ENCODE peak calls at places on chromosomes 11 and 22, in ten cellular contexts. O, N, M, W, E, H, D, Q, K and G are unnamed samples.

GRCh38 chr22:29172216-29172615 is 33.5 kb upstream of the EMID1 start:
- DNase-seq in Q (no peak), W (no peak), N (peak; percentile 54), O (no peak), H (no peak), D (no peak), K (no peak), M (no peak), E (no peak), G (no peak)

GRCh38 chr11:125132586-125132985 is 21.2 kb upstream of the TMEM218 start:
- DNase-seq in W (no peak), N (no peak), M (no peak), O (no peak), E (no peak), Q (peak; percentile 19), D (no peak), K (no peak), H (no peak), G (no peak)

GRCh38 chr11:75271730-75272129 is 31.2 kb downstream of the TPBGL start:
- DNase-seq in H (no peak), O (no peak), N (peak; percentile 53), D (no peak), K (peak; percentile 10), E (no peak), Q (no peak), W (no peak), M (peak; percentile 1), G (no peak)

GRCh38 chr11:102680945-102681344 is 24.6 kb downstream of the MMP27 start:
- DNase-seq in Q (peak; percentile 31), D (no peak), M (no peak), N (peak; percentile 82), E (peak; percentile 64), K (no peak), H (no peak), O (no peak), W (no peak), G (no peak)

GRCh38 chr11:108663154-108663877 is 1.6 kb upstream of the DDX10 start:
- DNase-seq in D (no peak), M (no peak), W (no peak), E (no peak), N (no peak), H (no peak), K (no peak), O (no peak), Q (no peak), G (no peak)

GRCh38 chr22:37930270-37930951 is 23.0 kb downstream of the C22orf23 start:
- DNase-seq in K (no peak), D (no peak), W (peak; percentile 28), E (no peak), M (no peak), H (no peak), O (no peak), Q (peak; percentile 40), N (no peak), G (peak; percentile 13)

GRCh38 chr11:61011950-61012830 is 40.7 kb downstream of the CD6 start:
- DNase-seq in Q (no peak), N (no peak), O (no peak), K (no peak), H (no peak), M (no peak), W (no peak), E (no peak), D (no peak), G (no peak)

GRCh38 chr22:36253523-36254490 is 874 bp downstream of the APOL1 start:
- DNase-seq in N (peak; percentile 86), E (no peak), M (peak; percentile 58), W (no peak), Q (peak; percentile 47), H (no peak), O (peak; percentile 33), K (no peak), D (peak; percentile 49), G (no peak)

GRCh38 chr11:115871161-115871750 is 367.0 kb upstream of the CADM1 start:
- DNase-seq in N (no peak), K (no peak), M (no peak), E (no peak), H (no peak), Q (no peak), W (no peak), O (no peak), D (no peak), G (no peak)

GRCh38 chr11:124946735-124947141 is 7.3 kb upstream of the CCDC15 start:
- DNase-seq in D (no peak), N (no peak), M (no peak), O (no peak), Q (no peak), H (no peak), W (no peak), K (no peak), E (no peak), G (peak; percentile 56)

GRCh38 chr22:30308518-30309230 is 18.1 kb downstream of the TBC1D10A start:
- DNase-seq in E (no peak), Q (peak; percentile 60), W (no peak), D (no peak), N (peak; percentile 85), O (no peak), H (no peak), M (peak; percentile 63), K (no peak), G (no peak)

GRCh38 chr11:2302280-2302843 is 549 bp downstream of the TSPAN32 start:
- DNase-seq in O (no peak), H (peak; percentile 17), D (no peak), W (no peak), M (no peak), Q (no peak), N (no peak), K (peak; percentile 13), E (peak; percentile 59), G (no peak)

GRCh38 chr11:67563354-67564114 is 20.1 kb upstream of the GSTP1 start:
- DNase-seq in H (peak; percentile 79), Q (peak; percentile 76), O (no peak), N (peak; percentile 83), K (peak; percentile 94), E (peak; percentile 87), D (peak; percentile 90), M (peak; percentile 71), W (peak; percentile 94), G (peak; percentile 60)

GRCh38 chr11:3803726-3804510 is 4.4 kb upstream of the PGAP2 start:
- DNase-seq in W (peak; percentile 20), E (no peak), D (no peak), H (no peak), O (no peak), Q (no peak), M (no peak), K (no peak), N (no peak), G (peak; percentile 54)

GRCh38 chr11:63667993-63668392 is 3.2 kb downstream of the ATL3 start:
- DNase-seq in N (no peak), E (peak; percentile 32), M (no peak), W (peak; percentile 80), Q (peak; percentile 96), K (no peak), O (no peak), D (no peak), H (no peak), G (peak; percentile 76)

GRCh38 chr11:93519179-93519578 is 24.0 kb downstream of the SMCO4 start:
- DNase-seq in W (no peak), N (no peak), D (no peak), E (no peak), Q (no peak), K (no peak), H (no peak), O (no peak), M (no peak), G (no peak)
- H3K27ac ChIP-seq in W (no peak overlapping the region), N (no peak overlapping the region), D (no peak overlapping the region), E (no peak overlapping the region), Q (no peak overlapping the region), K (no peak overlapping the region), H (no peak overlapping the region), O (no peak overlapping the region), M (no peak overlapping the region), G (no peak overlapping the region)

GRCh38 chr22:20526628-20527355 is 19.4 kb downstream of the MED15 start:
- DNase-seq in Q (peak; percentile 68), O (no peak), N (no peak), W (peak; percentile 42), H (no peak), D (no peak), M (no peak), K (no peak), E (no peak), G (no peak)
- TF ChIP-seq CTCF in Q (no peak), O (no peak), N (no peak), W (no peak), H (no peak), D (no peak), M (no peak), K (no peak), E (no peak), G (no peak)

GRCh38 chr11:44030276-44030932 is 17.4 kb upstream of the ACCSL start:
- DNase-seq in M (no peak), D (peak; percentile 63), O (no peak), W (no peak), N (peak; percentile 78), H (no peak), Q (peak; percentile 50), K (peak; percentile 93), E (peak; percentile 89), G (no peak)

GRCh38 chr11:44029507-44029845 is 18.3 kb upstream of the ACCSL start:
- DNase-seq in W (no peak), H (no peak), M (no peak), Q (no peak), N (no peak), E (peak; percentile 44), D (no peak), K (no peak), O (no peak), G (no peak)

GRCh38 chr11:44032304-44033085 is 15.3 kb upstream of the ACCSL start:
- DNase-seq in D (peak; percentile 78), O (no peak), H (no peak), Q (peak; percentile 38), E (peak; percentile 87), W (no peak), K (peak; percentile 46), M (peak; percentile 16), N (no peak), G (no peak)

GRCh38 chr11:44031549-44031948 is 16.2 kb upstream of the ACCSL start:
- DNase-seq in M (no peak), E (no peak), Q (no peak), K (no peak), D (no peak), N (no peak), W (no peak), O (no peak), H (no peak), G (no peak)

GRCh38 chr11:44030996-44031395 is 16.8 kb upstream of the ACCSL start:
- DNase-seq in E (no peak), D (no peak), W (no peak), H (no peak), K (no peak), M (no peak), O (no peak), N (no peak), Q (no peak), G (no peak)
- H3K27ac ChIP-seq in E (peak overlapping the region; percentile 79), D (peak overlapping the region; percentile 92), W (no peak overlapping the region), H (peak overlapping the region; percentile 55), K (peak overlapping the region; percentile 81), M (peak overlapping the region; percentile 66), O (no peak overlapping the region), N (peak overlapping the region; percentile 51), Q (peak overlapping the region; percentile 52), G (no peak overlapping the region)

DNA sequence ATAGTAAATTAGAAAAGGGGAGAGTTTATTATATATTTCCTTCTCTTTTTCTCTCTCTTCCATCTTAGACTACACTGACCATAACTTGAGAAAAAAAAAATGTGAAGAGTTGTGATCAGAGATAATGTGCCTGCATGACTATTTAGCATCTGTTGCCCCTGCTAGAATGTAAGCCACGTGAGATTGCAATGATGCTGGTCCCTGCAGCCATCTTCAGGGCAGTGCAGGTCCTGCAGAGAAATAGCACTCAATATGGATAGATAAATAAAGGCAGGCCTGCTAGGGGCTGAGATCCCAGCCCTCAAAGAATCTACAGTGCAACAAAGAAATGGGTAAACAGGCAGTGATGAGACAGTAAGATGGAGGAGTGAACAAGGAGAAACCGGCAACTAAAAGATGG is 7.8 kb upstream of the DKK3 start:
- DNase-seq in E (no peak), O (no peak), W (peak; percentile 17), Q (no peak), N (no peak), D (no peak), H (no peak), M (no peak), K (no peak), G (no peak)
- TF ChIP-seq CTCF in E (no peak), O (no peak), W (no peak), Q (no peak), N (no peak), D (peak; percentile 16), H (no peak), M (no peak), K (no peak), G (no peak)